ENCODE peak calls at places on chromosomes 13 and 19, in eight cellular contexts. H is PC-3, B is psoas muscle, V is Peyer's patch, J is neural progenitor cell, W is ascending aorta, L is aorta, A is lower leg skin. G is an unnamed sample.

GRCh38 chr19:34667349-34668076 is 9.4 kb downstream of the SCGB2B2 start:
- DNase-seq in H (peak), B (no peak), V (no peak), J (no peak), W (no peak), L (no peak), A (no peak), G (no peak)

GRCh38 chr13:73224708-73225107 is 165.9 kb downstream of the KLF5 start:
- DNase-seq in H (peak), B (no peak), V (no peak), J (no peak), W (no peak), L (no peak), A (no peak), G (no peak)

GRCh38 chr19:39915848-39916215 is 18.6 kb downstream of the FCGBP start:
- DNase-seq in H (no peak), B (no peak), V (peak), J (no peak), W (no peak), L (no peak), A (no peak), G (no peak)

GRCh38 chr13:83184819-83185218 is 697.5 kb downstream of the SLITRK1 start:
- DNase-seq in H (no peak), B (no peak), V (no peak), J (no peak), W (no peak), L (no peak), A (no peak), G (no peak)

GRCh38 chr19:913080-913748 is at the start of gene R3HDM4:
- DNase-seq in H (peak), B (peak), V (peak), J (peak), W (peak), L (peak), A (peak), G (no peak)

GRCh38 chr13:112777637-112778406 is 88.0 kb downstream of the ATP11A start:
- DNase-seq in H (peak), B (no peak), V (peak), J (no peak), W (peak), L (no peak), A (no peak), G (no peak)

GRCh38 chr19:33290956-33291622 is 11.2 kb downstream of the CEBPA start:
- DNase-seq in H (peak), B (no peak), V (peak), J (no peak), W (no peak), L (no peak), A (no peak), G (no peak)

GRCh38 chr13:24605923-24606372 is 74.3 kb upstream of the ATP12A start:
- DNase-seq in H (peak), B (no peak), V (no peak), J (peak), W (no peak), L (no peak), A (no peak), G (no peak)

GRCh38 chr13:99062593-99062992 is 84.7 kb upstream of the DOCK9 start:
- DNase-seq in H (peak), B (peak), V (no peak), J (no peak), W (no peak), L (peak), A (no peak), G (no peak)

GRCh38 chr13:39505151-39505550 is 97.8 kb downstream of the LHFPL6 start:
- DNase-seq in H (no peak), B (no peak), V (no peak), J (no peak), W (no peak), L (no peak), A (no peak), G (no peak)

GRCh38 chr13:108176685-108177274 is 38.6 kb downstream of the LIG4 start:
- DNase-seq in H (peak), B (no peak), V (peak), J (peak), W (no peak), L (no peak), A (no peak), G (no peak)

GRCh38 chr13:39818953-39819352 is 163.5 kb downstream of the COG6 start:
- DNase-seq in H (no peak), B (no peak), V (no peak), J (no peak), W (no peak), L (no peak), A (no peak), G (no peak)

GRCh38 chr13:99190147-99190985 is 10.3 kb upstream of the UBAC2 start:
- DNase-seq in H (no peak), B (no peak), V (no peak), J (no peak), W (no peak), L (no peak), A (no peak), G (no peak)

GRCh38 chr13:101417043-101417406 is 717 bp upstream of the NALCN start:
- DNase-seq in H (peak), B (no peak), V (no peak), J (peak), W (no peak), L (no peak), A (no peak), G (no peak)
- H3K4me3 ChIP-seq in H (peak), B (peak), V (no peak), J (peak), W (peak), L (peak), A (no peak), G (peak)

GRCh38 chr13:53200498-53201453 is 172.2 kb downstream of the OLFM4 start:
- DNase-seq in H (no peak), B (peak), V (peak), J (peak), W (no peak), L (peak), A (no peak), G (no peak)
- H3K4me3 ChIP-seq in H (no peak), B (no peak), V (no peak), J (peak), W (no peak), L (no peak), A (no peak), G (peak)

GRCh38 chr13:77298403-77298802 is 28.5 kb downstream of the MYCBP2 start:
- DNase-seq in H (no peak), B (no peak), V (no peak), J (no peak), W (no peak), L (no peak), A (no peak), G (no peak)
- H3K4me3 ChIP-seq in H (no peak), B (no peak), V (no peak), J (no peak), W (no peak), L (no peak), A (no peak), G (no peak)

GRCh38 chr19:58582985-58583384 is 9.8 kb upstream of the MZF1 start:
- DNase-seq in H (no peak), B (no peak), V (no peak), J (no peak), W (peak), L (no peak), A (no peak), G (peak)
- H3K4me3 ChIP-seq in H (no peak), B (no peak), V (no peak), J (no peak), W (no peak), L (no peak), A (no peak), G (no peak)

GRCh38 chr19:49061000-49061399 is 3.5 kb upstream of the CGB7 start:
- DNase-seq in H (no peak), B (no peak), V (no peak), J (no peak), W (no peak), L (no peak), A (no peak), G (no peak)

GRCh38 chr19:49057636-49058234 is at the start of gene CGB7:
- DNase-seq in H (peak), B (peak), V (peak), J (peak), W (peak), L (peak), A (peak), G (no peak)

GRCh38 chr19:49058592-49058991 is 1.0 kb upstream of the CGB7 start:
- DNase-seq in H (no peak), B (peak), V (no peak), J (peak), W (no peak), L (no peak), A (no peak), G (no peak)

GRCh38 chr19:49059056-49059455 is 1.5 kb upstream of the CGB7 start:
- DNase-seq in H (no peak), B (no peak), V (no peak), J (no peak), W (no peak), L (no peak), A (no peak), G (no peak)

GRCh38 chr19:49056101-49056901 is 1.2 kb downstream of the CGB7 start:
- DNase-seq in H (peak), B (peak), V (peak), J (peak), W (peak), L (peak), A (no peak), G (no peak)
- H3K4me3 ChIP-seq in H (peak), B (peak), V (peak), J (peak), W (peak), L (peak), A (peak), G (peak)

DNA sequence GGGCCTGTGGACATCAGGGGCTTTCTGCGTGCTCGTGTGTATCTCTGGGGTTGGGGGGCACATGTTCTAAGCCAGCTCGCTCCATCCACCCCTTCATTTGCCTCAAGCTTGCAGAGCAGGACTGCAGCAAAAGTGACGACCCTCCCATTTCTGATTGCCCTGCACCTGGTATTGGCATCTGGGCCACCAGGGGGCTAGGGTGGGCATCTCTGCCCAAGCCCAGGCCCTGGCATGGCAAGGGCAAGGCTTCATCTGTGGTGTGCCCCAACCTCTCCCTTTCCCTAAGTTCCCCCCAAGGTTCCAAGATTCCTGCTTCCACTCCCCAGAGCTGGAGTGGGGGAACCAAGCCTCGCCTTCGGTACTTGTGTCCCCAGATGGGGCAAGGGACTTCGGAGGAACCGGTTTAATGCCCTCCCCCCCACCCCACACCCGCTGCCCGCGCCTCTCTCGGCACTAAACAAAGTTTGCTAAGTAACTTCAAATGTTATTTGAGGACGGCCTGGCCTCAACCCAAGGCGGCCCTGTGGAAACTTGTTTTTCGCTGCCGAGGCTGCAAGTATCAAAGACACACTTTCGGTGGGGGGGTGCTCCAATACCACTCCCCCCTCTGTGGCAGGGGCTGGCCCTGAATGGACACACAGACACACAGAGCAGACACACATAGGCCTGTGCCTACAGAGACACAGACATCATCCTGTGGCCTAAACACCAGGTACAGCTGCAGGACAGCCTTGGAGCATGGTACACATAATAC is 12.2 kb downstream of the NFIX start:
- DNase-seq in H (no peak), B (peak), V (no peak), J (no peak), W (peak), L (peak), A (peak), G (no peak)
- H3K4me3 ChIP-seq in H (no peak), B (peak), V (no peak), J (no peak), W (peak), L (no peak), A (no peak), G (peak)

GRCh38 chr13:30303269-30303668 is 4.1 kb downstream of the KATNAL1 start:
- DNase-seq in H (no peak), B (no peak), V (no peak), J (no peak), W (no peak), L (no peak), A (no peak), G (no peak)

GRCh38 chr13:30307966-30308290 is 577 bp upstream of the KATNAL1 start:
- DNase-seq in H (no peak), B (no peak), V (no peak), J (no peak), W (no peak), L (no peak), A (no peak), G (no peak)

GRCh38 chr13:30306762-30307193 is 573 bp downstream of the KATNAL1 start:
- DNase-seq in H (peak), B (peak), V (peak), J (peak), W (peak), L (peak), A (peak), G (peak)

GRCh38 chr13:30307194-30307965 is at the start of gene KATNAL1:
- DNase-seq in H (peak), B (peak), V (peak), J (peak), W (peak), L (peak), A (peak), G (peak)

DNA sequence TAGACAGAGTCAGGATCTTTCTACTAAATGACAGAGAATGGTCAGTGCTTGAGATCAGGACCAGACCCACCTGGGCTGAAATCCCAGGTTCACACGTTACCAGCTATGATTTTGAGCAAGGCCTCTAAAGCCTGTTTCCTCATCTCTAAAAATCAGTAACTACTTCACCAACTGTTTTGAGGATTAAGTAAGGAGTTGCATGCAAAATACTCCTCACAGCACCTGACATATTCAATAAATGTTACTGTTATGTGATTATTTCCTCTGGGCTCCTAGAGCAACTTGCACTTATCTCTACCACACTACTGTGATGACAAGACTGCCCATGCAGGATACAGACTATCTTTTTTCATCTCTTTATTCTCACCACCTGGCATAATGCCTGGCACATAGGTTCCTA is 1.9 kb downstream of the KATNAL1 start:
- DNase-seq in H (no peak), B (no peak), V (no peak), J (no peak), W (no peak), L (no peak), A (no peak), G (no peak)
- H3K4me3 ChIP-seq in H (peak), B (peak), V (no peak), J (peak), W (peak), L (no peak), A (no peak), G (peak)

GRCh38 chr13:101493541-101493940 is 41.1 kb downstream of the ITGBL1 start:
- DNase-seq in H (no peak), B (no peak), V (no peak), J (no peak), W (no peak), L (no peak), A (no peak), G (no peak)

DNA sequence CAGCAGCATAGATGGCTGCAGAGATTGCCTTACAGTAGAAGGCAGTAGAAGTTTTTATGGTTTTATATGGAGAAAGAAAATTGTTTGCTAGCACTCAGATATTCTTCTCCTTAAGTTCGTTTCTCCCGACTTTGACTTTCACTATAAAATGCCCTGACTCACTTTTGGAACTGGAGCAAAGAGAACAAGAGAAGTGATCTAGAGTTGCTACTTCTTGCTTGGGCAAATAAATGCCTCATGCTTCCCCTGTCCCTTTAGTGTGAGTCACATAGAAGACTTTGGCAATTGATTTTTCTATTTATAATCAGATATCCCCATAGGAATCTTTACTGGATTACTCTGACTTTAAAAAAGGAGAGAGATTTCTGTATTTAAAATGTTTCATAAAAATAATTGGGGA is 46.9 kb downstream of the ITGBL1 start:
- DNase-seq in H (peak), B (no peak), V (no peak), J (no peak), W (no peak), L (no peak), A (no peak), G (no peak)
- H3K4me3 ChIP-seq in H (peak), B (no peak), V (no peak), J (no peak), W (peak), L (peak), A (no peak), G (no peak)